ENCODE peak calls at places on chromosomes 11 and 22, in five cellular contexts. N is pancreas; W is CD4-positive, CD25-positive, alpha-beta regulatory T cell; X is HAP-1; L is fibroblast of villous mesenchyme. E is an unnamed sample.

GRCh38 chr11:14927146-14927545 is 35.1 kb upstream of the CYP2R1 start:
- DNase-seq in N (no peak), W (no peak), X (no peak), L (peak; percentile 4), E (no peak)

GRCh38 chr11:15618583-15619032 is 503.9 kb downstream of the INSC start:
- DNase-seq in N (no peak), W (no peak), X (no peak), L (no peak), E (no peak)

GRCh38 chr11:124592627-124593026 is 18.6 kb upstream of the PANX3 start:
- DNase-seq in N (no peak), W (no peak), X (no peak), L (no peak), E (no peak)

GRCh38 chr11:65425971-65426838 is 3.6 kb downstream of the NEAT1 start:
- DNase-seq in N (no peak), W (peak; percentile 83), X (no peak), L (peak; percentile 88), E (no peak)

GRCh38 chr11:70184396-70184795 is 18.7 kb upstream of the FADD start:
- DNase-seq in N (no peak), W (no peak), X (no peak), L (no peak), E (no peak)

GRCh38 chr11:120208777-120209176 is 2.1 kb upstream of the OAF start:
- DNase-seq in N (no peak), W (no peak), X (no peak), L (peak; percentile 81), E (no peak)

GRCh38 chr11:104668797-104669463 is 229.3 kb downstream of the CASP12 start:
- DNase-seq in N (no peak), W (no peak), X (peak; percentile 5), L (peak; percentile 92), E (peak; percentile 15)

GRCh38 chr22:46846832-46847355 is 84.4 kb downstream of the TBC1D22A start:
- DNase-seq in N (no peak), W (no peak), X (no peak), L (no peak), E (no peak)

GRCh38 chr11:64923151-64923661 is 1.3 kb upstream of the PPP2R5B start:
- DNase-seq in N (no peak), W (no peak), X (no peak), L (no peak), E (no peak)

GRCh38 chr11:74366576-74366975 is 31.7 kb downstream of the PGM2L1 start:
- DNase-seq in N (no peak), W (no peak), X (peak; percentile 66), L (peak; percentile 61), E (no peak)

GRCh38 chr11:2864890-2865289 is 20.7 kb downstream of the CDKN1C start:
- DNase-seq in N (no peak), W (no peak), X (no peak), L (no peak), E (no peak)

GRCh38 chr11:45182902-45183301 is 36.5 kb downstream of the PRDM11 start:
- DNase-seq in N (no peak), W (peak; percentile 15), X (peak; percentile 8), L (peak; percentile 17), E (peak; percentile 2)

GRCh38 chr22:44865193-44866057 is 113.0 kb downstream of the ARHGAP8 start:
- DNase-seq in N (no peak), W (no peak), X (no peak), L (no peak), E (no peak)

GRCh38 chr11:2940166-2940929 is 11.1 kb upstream of the PHLDA2 start:
- DNase-seq in N (no peak), W (peak; percentile 68), X (no peak), L (peak; percentile 13), E (no peak)

GRCh38 chr11:33899383-33900037 is 7.6 kb upstream of the LMO2 start:
- DNase-seq in N (peak; percentile 37), W (no peak), X (no peak), L (peak; percentile 33), E (no peak)

GRCh38 chr22:28105396-28105795 is 186.3 kb upstream of the PITPNB start:
- DNase-seq in N (no peak), W (no peak), X (no peak), L (peak; percentile 19), E (peak; percentile 91)

GRCh38 chr11:32052218-32052617 is 38.7 kb upstream of the RCN1 start:
- DNase-seq in N (peak; percentile 38), W (peak; percentile 47), X (peak; percentile 35), L (peak; percentile 63), E (peak; percentile 58)

GRCh38 chr11:121576531-121576930 is 123.8 kb upstream of the SORL1-AS1 start:
- DNase-seq in N (no peak), W (no peak), X (no peak), L (no peak), E (no peak)

GRCh38 chr11:45165386-45165785 is 18.9 kb downstream of the PRDM11 start:
- DNase-seq in N (no peak), W (no peak), X (no peak), L (no peak), E (no peak)

GRCh38 chr11:28461338-28461737 is 353.1 kb downstream of the METTL15 start:
- DNase-seq in N (no peak), W (no peak), X (no peak), L (peak; percentile 29), E (no peak)

GRCh38 chr22:45644714-45645113 is 26.9 kb upstream of the ATXN10 start:
- DNase-seq in N (no peak), W (no peak), X (no peak), L (no peak), E (no peak)

GRCh38 chr11:70397336-70397982 is 870 bp upstream of the CTTN start:
- DNase-seq in N (peak; percentile 29), W (no peak), X (peak; percentile 4), L (no peak), E (no peak)

GRCh38 chr11:20197881-20198280 is 37.6 kb upstream of the DBX1 start:
- DNase-seq in N (no peak), W (peak; percentile 3), X (no peak), L (no peak), E (no peak)

GRCh38 chr11:932435-932834 is 6.8 kb downstream of the AP2A2 start:
- DNase-seq in N (no peak), W (no peak), X (peak; percentile 50), L (no peak), E (no peak)

GRCh38 chr22:24037851-24038765 is 27.0 kb downstream of the CABIN1 start:
- DNase-seq in N (no peak), W (peak; percentile 23), X (no peak), L (no peak), E (peak; percentile 71)

GRCh38 chr11:110716361-110716760 is 4.1 kb upstream of the ARHGAP20 start:
- DNase-seq in N (no peak), W (no peak), X (no peak), L (peak; percentile 65), E (no peak)

GRCh38 chr11:2796091-2796490 is 89.5 kb downstream of the CDKN1C start:
- DNase-seq in N (peak; percentile 12), W (no peak), X (no peak), L (no peak), E (no peak)

GRCh38 chr11:74443071-74443864 is 24.1 kb downstream of the KCNE3 start:
- DNase-seq in N (peak; percentile 81), W (no peak), X (no peak), L (peak; percentile 16), E (no peak)

GRCh38 chr11:57742087-57742452 is 779 bp downstream of the SELENOH start:
- DNase-seq in N (no peak), W (no peak), X (no peak), L (no peak), E (no peak)

GRCh38 chr22:37007666-37008065 is 11.6 kb downstream of the TST start:
- DNase-seq in N (no peak), W (peak; percentile 14), X (no peak), L (no peak), E (peak; percentile 29)
- H3K4me3 ChIP-seq in N (no peak overlapping the region), W (no peak overlapping the region), X (no peak overlapping the region), L (no peak overlapping the region), E (no peak overlapping the region)

GRCh38 chr22:37588540-37589215 is 8.8 kb upstream of the LGALS2 start:
- DNase-seq in N (no peak), W (no peak), X (no peak), L (no peak), E (no peak)

GRCh38 chr22:37594237-37594636 is 14.3 kb upstream of the LGALS2 start:
- DNase-seq in N (no peak), W (no peak), X (no peak), L (no peak), E (no peak)

GRCh38 chr22:37589607-37590006 is 9.7 kb upstream of the LGALS2 start:
- DNase-seq in N (no peak), W (no peak), X (no peak), L (no peak), E (no peak)

GRCh38 chr22:37591823-37592404 is 12.0 kb upstream of the LGALS2 start:
- DNase-seq in N (no peak), W (no peak), X (no peak), L (no peak), E (no peak)
- H3K4me3 ChIP-seq in N (no peak overlapping the region), W (peak overlapping the region; percentile 71), X (peak overlapping the region; percentile 26), L (no peak overlapping the region), E (peak overlapping the region; percentile 54)

GRCh38 chr11:10461276-10461790 is 6.3 kb downstream of the AMPD3 start:
- DNase-seq in N (no peak), W (no peak), X (no peak), L (no peak), E (no peak)

GRCh38 chr11:10456519-10456918 is 1.5 kb downstream of the AMPD3 start:
- DNase-seq in N (no peak), W (peak; percentile 38), X (no peak), L (no peak), E (peak; percentile 59)

GRCh38 chr11:10457901-10458300 is 2.8 kb downstream of the AMPD3 start:
- DNase-seq in N (no peak), W (no peak), X (no peak), L (no peak), E (no peak)

GRCh38 chr11:10460611-10461275 is 5.7 kb downstream of the AMPD3 start:
- DNase-seq in N (no peak), W (no peak), X (no peak), L (peak; percentile 38), E (no peak)

DNA sequence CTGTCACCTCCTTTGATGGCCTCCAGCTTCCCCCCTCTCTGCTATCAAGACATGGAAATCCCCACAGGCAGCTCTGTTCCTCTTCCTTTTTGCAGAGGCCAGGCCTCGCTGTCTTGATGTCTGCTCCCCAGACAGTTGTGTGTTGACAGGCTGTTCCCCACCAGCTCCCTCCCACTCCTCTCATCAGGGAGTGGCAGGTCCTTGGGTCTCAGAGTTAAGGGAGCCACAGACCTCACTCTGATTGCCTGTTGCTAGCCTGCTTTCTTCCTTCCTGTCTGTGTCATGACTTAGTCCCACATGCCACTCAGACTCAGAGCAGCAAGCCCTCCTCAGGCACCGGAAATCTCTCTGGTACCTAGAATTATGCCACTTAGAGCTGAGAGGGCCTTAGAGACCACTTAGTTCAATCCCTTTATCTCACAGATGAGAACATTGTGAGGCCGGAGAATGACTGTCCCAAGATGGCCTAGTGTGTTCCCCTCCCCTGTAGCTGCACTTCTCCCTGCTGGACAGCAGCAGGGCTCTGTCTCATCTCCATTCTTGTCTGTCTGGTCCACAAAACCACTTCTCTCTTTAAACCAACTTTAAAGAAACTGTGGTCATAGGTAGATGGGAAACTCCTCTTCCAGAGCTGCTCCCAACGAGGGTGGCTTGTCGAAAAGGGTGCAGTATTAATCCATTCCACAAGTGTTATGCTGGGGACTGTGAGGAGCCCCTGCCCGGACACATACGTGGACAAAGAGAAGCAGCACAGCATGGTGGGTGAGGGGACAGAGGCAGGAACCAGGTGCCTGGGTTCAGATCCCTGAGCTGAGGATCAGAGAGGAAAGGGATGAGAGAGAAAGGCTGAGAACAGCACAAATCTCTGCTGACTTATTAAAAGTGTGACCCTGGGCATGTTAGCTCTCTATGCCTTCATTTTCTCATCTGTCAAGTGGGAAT is 4.2 kb downstream of the AMPD3 start:
- DNase-seq in N (peak; percentile 30), W (peak; percentile 90), X (no peak), L (no peak), E (peak; percentile 95)
- H3K4me3 ChIP-seq in N (no peak overlapping the region), W (peak overlapping the region; percentile 77), X (no peak overlapping the region), L (no peak overlapping the region), E (peak overlapping the region; percentile 48)

GRCh38 chr22:50210378-50211139 is 9.7 kb downstream of the SELENOO start:
- DNase-seq in N (peak; percentile 18), W (no peak), X (no peak), L (no peak), E (no peak)
- H3K4me3 ChIP-seq in N (no peak overlapping the region), W (no peak overlapping the region), X (no peak overlapping the region), L (no peak overlapping the region), E (no peak overlapping the region)

E was measured in Jurkat, Clone E6-1.